ENCODE peak calls at places on chromosome 11, in six cellular contexts. B, E, W, T, G and D are unnamed samples.

GRCh38 chr11:102780491-102780918 is at the start of gene MMP10:
- DNase-seq in W (no peak), G (peak), B (peak), E (no peak), T (no peak), D (no peak)

GRCh38 chr11:70271635-70271953 is 1.1 kb downstream of the PPFIA1 start:
- DNase-seq in W (no peak), T (no peak), G (no peak), B (no peak), E (no peak), D (no peak)

GRCh38 chr11:737366-737765 is 9.9 kb upstream of the TALDO1 start:
- DNase-seq in G (no peak), B (no peak), T (no peak), E (no peak), W (no peak), D (no peak)

GRCh38 chr11:118996926-118997626 is 862 bp upstream of the CENATAC start:
- DNase-seq in T (no peak), E (no peak), G (no peak), B (peak), W (no peak), D (no peak)

GRCh38 chr11:130403301-130403804 is 25.1 kb downstream of the ADAMTS8 start:
- DNase-seq in G (peak), E (no peak), B (peak), W (no peak), T (no peak), D (no peak)

GRCh38 chr11:66879583-66879982 is 22.7 kb downstream of the LRFN4 start:
- DNase-seq in T (no peak), W (no peak), B (no peak), G (no peak), E (no peak), D (no peak)

GRCh38 chr11:76524919-76525318 is 80.1 kb downstream of the EMSY start:
- DNase-seq in E (no peak), W (peak), T (no peak), G (no peak), B (peak), D (no peak)

GRCh38 chr11:56910785-56911184 is 77.9 kb upstream of the OR5AK2 start:
- DNase-seq in G (no peak), W (peak), E (no peak), B (no peak), T (no peak), D (no peak)

GRCh38 chr11:861105-861479 is 18.4 kb downstream of the TSPAN4 start:
- DNase-seq in G (no peak), T (no peak), W (no peak), E (no peak), B (no peak), D (no peak)

GRCh38 chr11:2697871-2698270 is 1.9 kb downstream of the KCNQ1OT1 start:
- DNase-seq in W (no peak), B (no peak), T (no peak), E (no peak), G (no peak), D (no peak)

GRCh38 chr11:114395776-114396175 is 4.5 kb downstream of the C11orf71 start:
- DNase-seq in W (peak), T (no peak), E (no peak), G (no peak), B (no peak), D (no peak)

GRCh38 chr11:61066645-61067044 is 35.6 kb upstream of the CD5 start:
- DNase-seq in G (no peak), W (no peak), B (no peak), E (no peak), T (no peak), D (no peak)

GRCh38 chr11:116578971-116579687 is 193.7 kb downstream of the BUD13 start:
- DNase-seq in E (no peak), G (no peak), W (no peak), B (no peak), T (no peak), D (no peak)

GRCh38 chr11:60116996-60117790 is 28.7 kb downstream of the MS4A2 start:
- DNase-seq in T (no peak), E (no peak), W (no peak), G (no peak), B (no peak), D (no peak)

GRCh38 chr11:36672815-36673450 is 74.9 kb upstream of the RAG2 start:
- DNase-seq in W (peak), E (no peak), B (peak), T (no peak), G (peak), D (no peak)